ENCODE peak calls at places on chromosomes 3 and 15, in seven cellular contexts. D, U, V, K, Q, G and C are unnamed samples.
A peak's percentile ranks its signal among the peaks of the same experiment; 100 is the strongest.

GRCh38 chr3:167493240-167493639 is 19.4 kb upstream of the SERPINI2 start:
- DNase-seq in D (peak; percentile 7), U (no peak), V (no peak), K (peak; percentile 4), Q (no peak), G (no peak), C (no peak)

GRCh38 chr3:71726106-71726505 is 904 bp upstream of the EIF4E3 start:
- DNase-seq in D (no peak), U (no peak), V (no peak), K (no peak), Q (no peak), G (no peak), C (no peak)

GRCh38 chr3:14837864-14838263 is 19.1 kb downstream of the FGD5 start:
- DNase-seq in D (no peak), U (no peak), V (no peak), K (peak; percentile 55), Q (peak; percentile 6), G (no peak), C (no peak)

GRCh38 chr3:143464850-143465249 is 345.3 kb downstream of the CHST2 start:
- DNase-seq in D (no peak), U (no peak), V (no peak), K (peak; percentile 75), Q (no peak), G (no peak), C (no peak)

GRCh38 chr15:78049691-78050440 is 27.6 kb downstream of the TBC1D2B start:
- DNase-seq in D (no peak), U (no peak), V (no peak), K (peak; percentile 70), Q (no peak), G (no peak), C (peak; percentile 71)

GRCh38 chr3:171099911-171100310 is 73.4 kb upstream of the SLC2A2 start:
- DNase-seq in D (no peak), U (no peak), V (no peak), K (peak; percentile 57), Q (no peak), G (no peak), C (peak; percentile 41)

GRCh38 chr3:129624347-129625070 is 18.0 kb upstream of the PLXND1 start:
- DNase-seq in D (peak; percentile 12), U (no peak), V (no peak), K (no peak), Q (peak; percentile 75), G (no peak), C (no peak)

GRCh38 chr3:193554790-193555189 is at the start of gene ATP13A4:
- DNase-seq in D (no peak), U (no peak), V (no peak), K (no peak), Q (no peak), G (no peak), C (no peak)

GRCh38 chr3:150129181-150129580 is 158.5 kb upstream of the PFN2 start:
- DNase-seq in D (no peak), U (no peak), V (no peak), K (no peak), Q (no peak), G (no peak), C (no peak)

GRCh38 chr15:56877591-56877990 is 40.9 kb upstream of the TCF12 start:
- DNase-seq in D (no peak), U (no peak), V (no peak), K (no peak), Q (no peak), G (no peak), C (no peak)

GRCh38 chr3:66552846-66553245 is 52.0 kb upstream of the LRIG1 start:
- DNase-seq in D (no peak), U (no peak), V (no peak), K (no peak), Q (no peak), G (no peak), C (no peak)

GRCh38 chr3:11909726-11910125 is 63.0 kb upstream of the TAMM41 start:
- DNase-seq in D (no peak), U (no peak), V (no peak), K (no peak), Q (no peak), G (no peak), C (no peak)

GRCh38 chr3:27252646-27253045 is 116.5 kb downstream of the NEK10 start:
- DNase-seq in D (no peak), U (no peak), V (no peak), K (no peak), Q (no peak), G (no peak), C (no peak)

GRCh38 chr3:76726034-76726433 is 313.9 kb upstream of the ROBO2 start:
- DNase-seq in D (no peak), U (no peak), V (no peak), K (no peak), Q (no peak), G (no peak), C (no peak)

GRCh38 chr15:55894406-55894965 is 98.9 kb downstream of the NEDD4 start:
- DNase-seq in D (no peak), U (no peak), V (no peak), K (no peak), Q (no peak), G (no peak), C (no peak)

GRCh38 chr15:59169337-59169736 is 37.3 kb upstream of the LDHAL6B start:
- DNase-seq in D (no peak), U (no peak), V (no peak), K (peak; percentile 95), Q (peak; percentile 93), G (no peak), C (peak; percentile 61)

GRCh38 chr3:12935023-12935860 is 93.9 kb upstream of the RPL32 start:
- DNase-seq in D (no peak), U (no peak), V (no peak), K (no peak), Q (no peak), G (no peak), C (no peak)

GRCh38 chr3:161250116-161250515 is 29.0 kb downstream of the NMD3 start:
- DNase-seq in D (no peak), U (no peak), V (no peak), K (no peak), Q (no peak), G (no peak), C (no peak)